ENCODE peak calls at places on chromosomes 7 and 10, in four cellular contexts. K, H, R and I are unnamed samples.

GRCh38 chr10:18140149-18140956 is at the start of gene CACNB2:
- DNase-seq in K (peak), H (no peak), R (peak), I (no peak)

GRCh38 chr10:60957667-60958221 is 13.8 kb upstream of the RHOBTB1 start:
- DNase-seq in K (no peak), H (no peak), R (no peak), I (no peak)

GRCh38 chr10:80196270-80196949 is 8.9 kb downstream of the ANXA11 start:
- DNase-seq in K (peak), H (no peak), R (peak), I (no peak)

GRCh38 chr7:79590571-79591274 is 137.3 kb upstream of the MAGI2 start:
- DNase-seq in K (no peak), H (no peak), R (no peak), I (no peak)

GRCh38 chr7:954330-955238 is at the start of gene ADAP1:
- DNase-seq in K (peak), H (peak), R (no peak), I (no peak)

GRCh38 chr7:13702261-13702660 is 287.2 kb downstream of the ETV1 start:
- DNase-seq in K (no peak), H (no peak), R (no peak), I (no peak)

GRCh38 chr7:112985377-112985987 is 101.1 kb downstream of the GPR85 start:
- DNase-seq in K (no peak), H (no peak), R (no peak), I (no peak)

GRCh38 chr7:5776894-5777645 is 4.4 kb downstream of the RNF216 start:
- DNase-seq in K (no peak), H (no peak), R (no peak), I (no peak)

GRCh38 chr7:102221961-102222360 is 64.7 kb upstream of the SH2B2 start:
- DNase-seq in K (no peak), H (no peak), R (no peak), I (no peak)

DNA sequence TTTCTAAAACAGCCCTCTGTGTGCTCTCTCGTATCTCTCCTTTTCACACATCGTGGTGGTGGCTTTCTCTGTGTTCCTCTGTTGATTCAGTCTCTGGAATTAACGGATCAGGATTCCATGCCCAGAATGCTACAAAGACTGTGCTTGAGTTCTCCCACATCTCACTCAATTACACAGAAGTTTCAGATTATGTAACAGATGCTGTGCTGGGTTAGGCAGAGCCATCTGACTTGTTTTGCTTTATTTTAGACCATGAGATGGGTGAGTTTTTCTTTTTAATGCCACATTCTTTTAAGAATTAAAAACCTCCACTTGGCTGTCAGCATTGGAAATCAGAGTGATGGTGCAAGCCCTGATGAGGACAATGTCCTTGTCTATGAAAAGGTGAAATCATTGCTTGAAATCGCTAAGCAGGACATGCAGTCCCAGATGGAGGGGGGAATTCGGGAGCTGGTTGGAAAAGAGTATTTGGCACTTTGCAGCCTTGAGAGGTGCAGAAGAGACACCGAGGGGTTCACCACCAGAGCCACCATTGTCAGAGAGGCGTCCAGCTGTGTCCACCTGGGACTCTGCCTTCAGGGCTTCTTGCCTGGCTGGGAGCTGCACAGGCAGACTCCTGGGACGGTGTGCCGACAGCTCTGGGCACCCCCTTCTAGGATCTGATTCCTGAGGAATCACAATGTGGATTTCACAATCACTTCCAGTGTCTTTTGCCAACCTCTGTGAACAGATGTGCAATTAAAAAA is 80.4 kb downstream of the EGFR start:
- DNase-seq in K (no peak), H (no peak), R (no peak), I (no peak)
- TF ChIP-seq PHF8 in K (no peak), H (no peak), R (no peak), I (no peak)

GRCh38 chr10:63491558-63492316 is 26.0 kb upstream of the JMJD1C start:
- DNase-seq in K (no peak), H (no peak), R (no peak), I (no peak)
- TF ChIP-seq RFX5 in K (no peak), H (no peak), R (no peak), I (no peak)

DNA sequence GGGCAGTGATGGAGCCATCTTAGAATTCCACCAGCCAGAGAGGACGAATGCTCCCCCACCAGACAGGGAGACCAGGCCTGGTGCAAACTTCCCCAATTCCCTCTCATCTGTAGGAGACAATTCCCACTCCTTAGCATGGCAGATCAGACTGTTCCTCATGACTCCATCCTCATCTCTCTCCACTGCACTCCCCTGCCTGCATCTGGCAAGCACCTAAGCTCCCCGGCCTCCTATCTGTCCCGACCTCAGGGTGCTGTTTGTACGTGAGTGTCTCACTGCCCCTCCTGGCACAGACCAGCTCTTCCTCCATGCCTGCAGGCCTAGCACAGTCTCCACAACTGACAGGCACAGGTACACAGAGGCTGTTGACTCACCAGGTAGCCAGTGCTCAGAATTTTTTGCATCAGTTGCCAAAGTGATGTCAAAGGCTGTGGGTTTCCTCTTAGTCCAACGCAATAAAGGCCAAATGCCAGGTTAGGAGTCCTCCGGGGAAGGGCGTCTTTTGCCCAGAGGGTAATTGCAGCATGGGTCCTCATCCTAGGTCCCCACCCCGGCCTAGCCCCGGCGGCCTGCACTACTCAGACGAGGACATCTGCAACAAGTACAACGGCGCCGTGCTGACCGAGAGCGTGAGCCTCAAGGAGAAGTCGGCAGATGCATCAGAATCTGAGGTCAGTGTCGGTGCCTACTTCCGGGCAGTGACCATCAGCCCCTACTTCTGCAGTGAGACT is 436.8 kb upstream of the FOXK1 start:
- DNase-seq in K (no peak), H (no peak), R (no peak), I (no peak)
- TF ChIP-seq PHF8 in K (no peak), H (no peak), R (no peak), I (no peak)

DNA sequence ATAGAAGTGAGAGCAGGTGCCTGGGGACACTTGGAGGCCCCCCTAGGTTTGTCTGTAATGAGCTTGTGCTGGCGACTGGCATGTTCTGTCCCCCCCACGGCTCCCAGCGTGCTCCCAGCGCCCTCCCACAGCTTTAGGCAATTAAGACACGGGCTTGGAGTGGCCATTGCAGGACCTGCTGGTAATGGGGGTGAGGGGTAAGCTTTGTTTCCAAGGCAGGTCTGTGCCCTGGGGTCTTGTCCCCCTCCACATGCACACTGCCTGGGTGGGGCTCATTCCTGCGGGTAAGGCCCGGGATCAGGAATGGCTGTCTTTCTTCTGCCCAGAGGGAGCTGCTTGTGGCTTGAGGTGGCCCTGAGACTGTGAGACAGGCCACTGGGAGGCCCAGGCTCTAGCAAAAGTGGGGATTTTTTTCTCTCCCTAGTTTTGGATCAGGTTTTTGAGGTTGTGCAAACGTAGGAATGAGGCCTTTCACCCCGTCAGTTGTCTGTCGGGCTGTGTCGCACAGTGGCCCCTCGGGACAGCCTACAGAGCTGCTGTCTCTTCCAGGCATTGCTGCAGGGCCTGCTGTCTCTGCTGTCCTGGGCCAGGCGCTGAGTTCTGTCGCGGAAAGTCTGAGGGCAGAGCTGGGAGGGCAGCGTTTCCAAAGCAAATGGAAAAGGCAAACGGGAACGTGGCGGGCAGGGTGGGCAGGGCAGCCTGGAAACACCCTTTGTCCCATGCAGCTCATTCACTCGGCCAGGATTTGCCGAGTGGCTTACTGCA is 107.4 kb downstream of the LHPP start:
- DNase-seq in K (no peak), H (no peak), R (no peak), I (no peak)
- TF ChIP-seq RFX5 in K (no peak), H (no peak), R (no peak), I (no peak)

GRCh38 chr10:79058899-79059771 is 9.6 kb upstream of the ZMIZ1 start:
- DNase-seq in K (no peak), H (no peak), R (peak), I (no peak)
- TF ChIP-seq PHF8 in K (no peak), H (no peak), R (no peak), I (no peak)

DNA sequence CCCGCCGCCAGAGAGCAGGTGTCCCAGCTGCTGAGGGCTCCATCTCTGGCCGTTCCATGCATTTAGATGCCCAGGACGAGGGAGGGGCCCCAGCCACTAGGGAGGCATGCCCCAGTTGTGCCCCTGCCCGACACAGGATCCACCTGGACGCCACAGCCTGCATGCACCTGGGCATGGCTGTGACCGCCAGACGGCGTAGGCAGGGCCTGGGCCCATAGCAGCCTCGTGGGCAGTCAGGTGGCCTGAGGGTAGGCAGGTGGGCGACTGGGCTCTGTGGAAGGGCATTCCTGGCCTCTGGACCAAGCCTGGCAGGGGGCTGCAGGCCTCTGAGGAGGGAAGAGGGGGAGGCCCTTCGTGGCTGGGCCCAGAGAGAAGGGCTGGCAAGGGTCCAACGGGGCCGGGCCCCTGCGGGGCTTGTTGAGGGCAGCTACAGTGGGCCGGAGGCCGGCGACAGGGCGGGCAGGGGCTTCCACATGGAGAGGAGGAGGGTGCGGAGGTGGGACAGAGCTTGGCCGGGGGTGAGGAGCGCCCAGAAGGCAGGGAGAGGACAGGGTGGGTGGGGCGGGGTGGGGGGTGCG is 76.0 kb upstream of the NKX6-2 start:
- DNase-seq in K (no peak), H (no peak), R (no peak), I (no peak)
- TF ChIP-seq RFX5 in K (no peak), H (no peak), R (no peak), I (no peak)

GRCh38 chr10:132657127-132657706 is 119.6 kb downstream of the INPP5A start:
- DNase-seq in K (no peak), H (no peak), R (no peak), I (no peak)

GRCh38 chr10:132660385-132660784 is 122.8 kb downstream of the INPP5A start:
- DNase-seq in K (no peak), H (no peak), R (no peak), I (no peak)

GRCh38 chr10:132658546-132659205 is 121.1 kb downstream of the INPP5A start:
- DNase-seq in K (no peak), H (no peak), R (no peak), I (no peak)

GRCh38 chr10:132657737-132658136 is 120.2 kb downstream of the INPP5A start:
- DNase-seq in K (no peak), H (no peak), R (no peak), I (no peak)

DNA sequence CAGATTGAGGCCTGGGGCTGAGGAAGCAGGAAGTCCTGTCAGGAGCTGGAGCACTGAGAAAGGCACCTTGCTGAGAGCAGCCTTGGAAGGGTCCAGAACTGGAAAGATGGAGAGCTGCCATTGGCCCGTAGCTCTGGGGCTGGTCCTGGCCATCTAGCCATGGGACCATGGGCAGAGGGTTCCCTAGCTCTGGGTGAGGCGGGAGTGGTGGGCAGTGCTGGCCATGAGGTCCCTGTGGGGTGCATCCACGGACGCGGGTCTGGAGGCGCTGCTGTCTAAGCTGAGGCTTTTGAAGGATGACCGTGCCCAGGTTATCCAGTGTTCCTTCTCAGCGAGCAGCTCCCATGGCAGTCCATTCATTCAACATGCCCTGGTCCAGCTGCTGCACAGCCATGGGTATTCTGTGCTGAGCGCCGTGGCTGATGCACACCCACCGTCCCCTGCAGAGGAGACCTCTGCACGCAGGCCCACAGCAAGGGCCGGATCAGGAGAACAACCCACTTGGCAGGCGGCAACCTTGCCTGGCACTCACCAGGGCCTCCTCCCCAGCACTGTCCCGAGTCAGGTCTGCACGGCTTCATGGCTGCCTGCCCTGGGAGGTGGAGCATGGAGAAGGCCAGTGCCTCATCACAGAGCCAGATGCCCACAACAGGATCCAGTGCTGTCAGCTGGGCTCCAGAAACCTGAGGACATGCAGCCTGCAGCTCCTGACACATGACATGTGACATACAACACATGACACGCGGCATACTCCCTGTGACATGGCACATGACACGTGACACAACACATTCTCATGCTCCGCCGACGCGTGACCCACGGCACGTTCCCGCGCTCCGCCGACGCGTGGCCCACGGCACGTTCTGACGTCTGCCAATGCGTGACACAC is 121.9 kb downstream of the INPP5A start:
- DNase-seq in K (no peak), H (no peak), R (no peak), I (no peak)
- TF ChIP-seq PHF8 in K (no peak), H (no peak), R (no peak), I (no peak)

GRCh38 chr7:24405002-24405401 is 121.0 kb downstream of the NPY start:
- DNase-seq in K (no peak), H (no peak), R (no peak), I (no peak)
- TF ChIP-seq RFX5 in K (no peak), H (no peak), R (no peak), I (no peak)

GRCh38 chr10:101287922-101288638 is 58.8 kb upstream of the LBX1 start:
- DNase-seq in K (peak), H (peak), R (peak), I (peak)
- TF ChIP-seq PHF8 in K (no peak), H (no peak), R (no peak), I (no peak)